ENCODE peak calls at places on chromosomes 4 and X, in five cellular contexts. P is endodermal cell, Y is uterus, Z is caudate nucleus, N is epithelial cell of prostate. T is an unnamed sample.

GRCh38 chr4:89703831-89704230 is 133.1 kb downstream of the SNCA start:
- DNase-seq in P (no peak), Y (peak; percentile 49), Z (no peak), N (no peak), T (no peak)

GRCh38 chr4:189420488-189420887 is 520.2 kb upstream of the FRG1 start:
- DNase-seq in P (no peak), Y (no peak), Z (no peak), N (no peak), T (no peak)

GRCh38 chr4:95539056-95539455 is 9.7 kb downstream of the UNC5C start:
- DNase-seq in P (no peak), Y (no peak), Z (no peak), N (no peak), T (no peak)

GRCh38 chrX:47311857-47312774 is 58.3 kb upstream of the ZNF157 start:
- DNase-seq in P (peak; percentile 86), Y (peak; percentile 62), Z (no peak), N (no peak), T (peak; percentile 74)

GRCh38 chrX:109847257-109848187 is 114.5 kb upstream of the ACSL4 start:
- DNase-seq in P (no peak), Y (peak; percentile 20), Z (no peak), N (peak; percentile 22), T (no peak)

GRCh38 chr4:123587983-123588494 is 191.4 kb downstream of the SPRY1 start:
- DNase-seq in P (no peak), Y (peak; percentile 18), Z (no peak), N (peak; percentile 69), T (no peak)

GRCh38 chr4:8709050-8709728 is 116.6 kb downstream of the CPZ start:
- DNase-seq in P (peak; percentile 26), Y (peak; percentile 5), Z (no peak), N (no peak), T (no peak)

GRCh38 chrX:125203379-125203736 is 116.3 kb upstream of the TEX13C start:
- DNase-seq in P (peak; percentile 70), Y (no peak), Z (no peak), N (no peak), T (peak; percentile 23)

GRCh38 chr4:113878718-113879117 is 100.7 kb downstream of the ARSJ start:
- DNase-seq in P (peak; percentile 89), Y (no peak), Z (no peak), N (no peak), T (peak; percentile 89)

GRCh38 chrX:21946925-21947641 is 6.6 kb downstream of the SMS start:
- DNase-seq in P (peak; percentile 72), Y (no peak), Z (no peak), N (peak; percentile 10), T (peak; percentile 53)

GRCh38 chrX:39096599-39096998 is 295.3 kb downstream of the MID1IP1 start:
- DNase-seq in P (no peak), Y (no peak), Z (no peak), N (no peak), T (no peak)

GRCh38 chr4:47334597-47335185 is 128.8 kb downstream of the COMMD8 start:
- DNase-seq in P (no peak), Y (no peak), Z (no peak), N (no peak), T (no peak)

GRCh38 chrX:20967725-20968124 is 406.5 kb upstream of the CNKSR2 start:
- DNase-seq in P (no peak), Y (no peak), Z (no peak), N (no peak), T (no peak)

GRCh38 chrX:150062292-150063137 is 124.2 kb upstream of the EOLA2 start:
- DNase-seq in P (no peak), Y (no peak), Z (peak; percentile 62), N (no peak), T (no peak)

DNA sequence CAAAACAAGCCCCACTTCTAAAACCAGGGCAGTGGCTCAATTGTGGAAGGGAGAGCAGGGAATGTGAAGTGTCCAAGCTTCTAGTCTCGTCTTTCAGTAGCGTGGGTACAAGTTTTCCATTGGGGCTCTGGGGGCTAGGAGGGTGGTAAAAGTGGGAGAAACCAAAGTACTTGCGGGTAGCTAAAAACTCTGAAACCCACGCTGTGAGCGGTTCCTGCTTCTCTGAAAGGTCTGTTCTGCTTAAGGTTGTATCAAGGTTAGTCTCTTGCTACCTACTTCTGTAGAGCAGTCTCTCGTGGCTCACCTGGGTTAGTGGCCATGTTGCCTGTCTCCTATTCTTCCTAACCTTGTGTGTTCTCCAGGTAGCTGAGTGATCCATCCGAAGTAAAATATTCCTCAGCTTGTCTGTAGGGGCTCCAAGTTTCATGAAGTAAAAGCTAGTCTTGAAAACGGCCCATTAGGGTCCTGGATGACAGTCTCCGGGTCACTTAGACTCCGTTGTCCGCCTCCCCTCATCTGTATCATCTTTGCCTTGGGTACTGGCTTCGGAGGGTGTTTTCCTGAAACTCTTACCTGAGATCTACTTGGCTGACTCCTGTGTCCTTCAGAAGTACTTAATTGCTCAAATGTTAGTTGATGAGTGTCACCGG is 1.9 kb upstream of the WDR1 start:
- DNase-seq in P (no peak), Y (no peak), Z (no peak), N (no peak), T (no peak)
- H3K27ac ChIP-seq in P (no peak overlapping the region), Y (peak overlapping the region; percentile 94), Z (no peak overlapping the region), N (no peak overlapping the region), T (peak overlapping the region; percentile 98)

DNA sequence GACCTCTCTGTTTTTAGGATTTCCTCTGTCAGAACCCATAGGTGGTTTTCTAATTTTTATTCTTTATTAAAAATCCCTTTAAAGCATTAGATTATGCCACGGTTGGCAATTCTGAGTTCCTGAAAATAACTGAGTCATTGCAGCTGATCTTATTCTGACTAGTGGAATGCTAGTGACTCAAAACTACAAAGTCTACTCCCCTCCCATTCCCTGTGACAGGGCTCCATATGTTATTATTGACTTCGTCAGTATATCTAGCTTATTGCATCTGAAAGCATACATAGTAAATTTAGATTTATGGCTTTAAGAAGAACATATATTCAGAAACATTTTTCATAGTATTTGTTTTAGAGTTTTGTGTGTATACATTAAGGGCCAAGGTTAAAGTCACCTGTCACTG is 38.5 kb downstream of the HERC3 start:
- DNase-seq in P (no peak), Y (no peak), Z (no peak), N (no peak), T (no peak)
- H3K27ac ChIP-seq in P (no peak overlapping the region), Y (no peak overlapping the region), Z (no peak overlapping the region), N (peak overlapping the region; percentile 90), T (no peak overlapping the region)

GRCh38 chr4:182807346-182807745 is 109.8 kb downstream of the DCTD start:
- DNase-seq in P (no peak), Y (no peak), Z (no peak), N (no peak), T (peak; percentile 33)

GRCh38 chr4:182805606-182806149 is 111.5 kb downstream of the DCTD start:
- DNase-seq in P (peak; percentile 41), Y (no peak), Z (no peak), N (no peak), T (no peak)

GRCh38 chr4:182807841-182808548 is 109.2 kb downstream of the DCTD start:
- DNase-seq in P (peak; percentile 69), Y (no peak), Z (no peak), N (no peak), T (peak; percentile 64)

GRCh38 chr4:182808673-182809416 is 108.3 kb downstream of the DCTD start:
- DNase-seq in P (no peak), Y (no peak), Z (no peak), N (no peak), T (no peak)

GRCh38 chr4:182806259-182807252 is 110.6 kb downstream of the DCTD start:
- DNase-seq in P (peak; percentile 97), Y (peak; percentile 73), Z (peak; percentile 60), N (no peak), T (peak; percentile 94)
- H3K27ac ChIP-seq in P (peak overlapping the region; percentile 69), Y (no peak overlapping the region), Z (no peak overlapping the region), N (no peak overlapping the region), T (no peak overlapping the region)

DNA sequence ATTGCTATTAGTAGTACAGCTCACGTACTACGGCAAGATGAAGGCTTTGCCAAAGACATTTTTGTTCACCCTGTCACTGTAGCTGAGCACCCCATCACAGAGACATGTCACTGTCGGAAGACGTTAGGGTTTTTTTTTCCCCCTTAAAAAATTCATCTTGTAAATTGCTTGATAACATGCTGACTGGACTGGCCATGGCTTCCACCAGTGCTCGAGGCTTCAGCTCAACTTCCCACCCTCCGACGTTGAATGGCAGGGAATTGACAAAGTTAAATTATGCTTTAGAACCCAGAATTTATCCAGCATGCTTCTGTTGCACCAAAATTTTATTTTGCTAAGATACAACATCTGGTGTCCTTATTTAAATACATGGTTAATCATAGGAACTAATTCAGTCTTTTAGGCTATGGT is 707 bp upstream of the OTUD4 start:
- DNase-seq in P (no peak), Y (no peak), Z (peak; percentile 59), N (no peak), T (no peak)
- H3K27ac ChIP-seq in P (peak overlapping the region; percentile 69), Y (peak overlapping the region; percentile 100), Z (peak overlapping the region; percentile 86), N (peak overlapping the region; percentile 87), T (peak overlapping the region; percentile 61)

GRCh38 chrX:50780144-50780543 is 33.9 kb downstream of the SHROOM4 start:
- DNase-seq in P (no peak), Y (no peak), Z (no peak), N (no peak), T (no peak)

GRCh38 chrX:50779694-50780093 is 34.3 kb downstream of the SHROOM4 start:
- DNase-seq in P (peak; percentile 51), Y (no peak), Z (no peak), N (no peak), T (no peak)
- H3K27ac ChIP-seq in P (no peak overlapping the region), Y (no peak overlapping the region), Z (no peak overlapping the region), N (no peak overlapping the region), T (no peak overlapping the region)

DNA sequence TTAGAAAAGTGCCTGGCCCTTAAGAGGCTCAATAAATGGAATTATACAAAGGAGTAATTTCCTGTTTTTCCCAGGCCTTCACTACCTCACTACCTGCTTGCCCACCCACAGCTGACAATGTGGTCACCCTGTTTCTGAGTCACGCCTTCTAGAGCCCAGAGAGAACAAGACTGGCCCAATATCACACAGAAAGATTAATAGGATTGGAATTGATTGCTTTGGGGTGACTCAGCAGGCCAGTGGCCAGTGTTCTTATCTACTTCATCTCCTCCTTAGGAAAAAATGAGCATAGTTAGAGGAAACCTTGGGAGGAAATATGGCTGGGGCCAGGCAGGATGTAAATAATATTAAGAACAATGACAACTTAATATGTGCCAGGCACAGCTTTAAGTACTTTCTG is 4.5 kb upstream of the FGF16 start:
- DNase-seq in P (no peak), Y (no peak), Z (no peak), N (peak; percentile 50), T (no peak)
- H3K27ac ChIP-seq in P (no peak overlapping the region), Y (no peak overlapping the region), Z (no peak overlapping the region), N (peak overlapping the region; percentile 67), T (no peak overlapping the region)

GRCh38 chrX:69616520-69617203 is 749 bp downstream of the EDA start:
- DNase-seq in P (peak; percentile 68), Y (peak; percentile 29), Z (peak; percentile 11), N (no peak), T (peak; percentile 21)
- H3K27ac ChIP-seq in P (no peak overlapping the region), Y (peak overlapping the region; percentile 54), Z (no peak overlapping the region), N (no peak overlapping the region), T (no peak overlapping the region)

GRCh38 chrX:123873956-123874355 is 14.1 kb downstream of the XIAP start:
- DNase-seq in P (no peak), Y (no peak), Z (no peak), N (no peak), T (no peak)

GRCh38 chrX:123871309-123871708 is 11.5 kb downstream of the XIAP start:
- DNase-seq in P (no peak), Y (no peak), Z (no peak), N (no peak), T (no peak)

GRCh38 chrX:123869488-123869887 is 9.6 kb downstream of the XIAP start:
- DNase-seq in P (no peak), Y (no peak), Z (no peak), N (no peak), T (no peak)
- H3K27ac ChIP-seq in P (no peak overlapping the region), Y (no peak overlapping the region), Z (no peak overlapping the region), N (peak overlapping the region; percentile 40), T (no peak overlapping the region)